ENCODE peak calls at places on chromosome 11, in four cellular contexts. M, I, N and R are unnamed samples.

GRCh38 chr11:11346249-11346648 is 6.8 kb downstream of the CSNK2A3 start:
- DNase-seq in M (no peak), I (no peak), N (no peak), R (no peak)

GRCh38 chr11:65627202-65627601 is 10.7 kb upstream of the SIPA1 start:
- DNase-seq in M (no peak), I (no peak), N (no peak), R (no peak)

GRCh38 chr11:16604784-16605439 is 133.5 kb upstream of the C11orf58 start:
- DNase-seq in M (peak; percentile 46), I (peak; percentile 65), N (peak; percentile 64), R (peak; percentile 56)

GRCh38 chr11:108624196-108624925 is 30.8 kb upstream of the EXPH5 start:
- DNase-seq in M (no peak), I (peak; percentile 37), N (no peak), R (no peak)

GRCh38 chr11:87368876-87369480 is 331.2 kb downstream of the TMEM135 start:
- DNase-seq in M (peak; percentile 13), I (no peak), N (no peak), R (no peak)

GRCh38 chr11:67406969-67407699 is 3.3 kb downstream of the TBC1D10C start:
- DNase-seq in M (no peak), I (no peak), N (no peak), R (no peak)

GRCh38 chr11:44451706-44452105 is 113.8 kb upstream of the CD82 start:
- DNase-seq in M (no peak), I (no peak), N (no peak), R (no peak)

GRCh38 chr11:117005758-117006157 is 92.5 kb downstream of the SIK3 start:
- DNase-seq in M (no peak), I (no peak), N (no peak), R (no peak)

GRCh38 chr11:122656631-122657101 is 1.1 kb downstream of the UBASH3B start:
- DNase-seq in M (peak; percentile 38), I (no peak), N (no peak), R (peak; percentile 36)

GRCh38 chr11:87057749-87058148 is 20.0 kb downstream of the TMEM135 start:
- DNase-seq in M (no peak), I (no peak), N (no peak), R (no peak)

GRCh38 chr11:134625631-134626030 is 213.6 kb upstream of the B3GAT1 start:
- DNase-seq in M (no peak), I (no peak), N (no peak), R (no peak)

GRCh38 chr11:8252946-8253345 is 10.7 kb downstream of the LMO1 start:
- DNase-seq in M (no peak), I (no peak), N (no peak), R (no peak)

GRCh38 chr11:112694244-112694643 is 267.0 kb upstream of the NCAM1 start:
- DNase-seq in M (no peak), I (no peak), N (no peak), R (no peak)

GRCh38 chr11:96704847-96705246 is 315.0 kb downstream of the JRKL start:
- DNase-seq in M (no peak), I (no peak), N (no peak), R (no peak)

GRCh38 chr11:111378773-111379499 is at the start of gene POU2AF1:
- DNase-seq in M (no peak), I (no peak), N (no peak), R (peak; percentile 18)

GRCh38 chr11:127247261-127247660 is 246.7 kb upstream of the KIRREL3 start:
- DNase-seq in M (no peak), I (no peak), N (no peak), R (no peak)

GRCh38 chr11:44814881-44815592 is 88.3 kb downstream of the TSPAN18 start:
- DNase-seq in M (no peak), I (no peak), N (no peak), R (no peak)

GRCh38 chr11:69377029-69377952 is 83.3 kb downstream of the MYEOV start:
- DNase-seq in M (no peak), I (peak; percentile 32), N (peak; percentile 56), R (peak; percentile 8)

GRCh38 chr11:17498058-17498457 is 21.4 kb upstream of the ABCC8 start:
- DNase-seq in M (no peak), I (peak; percentile 43), N (no peak), R (no peak)

GRCh38 chr11:68200639-68201038 is 12.5 kb downstream of the KMT5B start:
- DNase-seq in M (no peak), I (no peak), N (no peak), R (no peak)

GRCh38 chr11:12211331-12212065 is 101.1 kb downstream of the MICAL2 start:
- DNase-seq in M (no peak), I (no peak), N (no peak), R (no peak)

GRCh38 chr11:4087551-4087950 is 7.0 kb upstream of the RRM1 start:
- DNase-seq in M (no peak), I (no peak), N (no peak), R (no peak)

GRCh38 chr11:15551897-15552851 is 437.5 kb downstream of the INSC start:
- DNase-seq in M (no peak), I (no peak), N (no peak), R (no peak)

GRCh38 chr11:706957-707816 is 1.2 kb downstream of the EPS8L2 start:
- DNase-seq in M (no peak), I (peak; percentile 86), N (peak; percentile 61), R (no peak)

GRCh38 chr11:130448416-130449068 is at the start of gene ADAMTS15:
- DNase-seq in M (peak; percentile 85), I (peak; percentile 70), N (no peak), R (peak; percentile 91)

GRCh38 chr11:70491696-70492472 is 93.6 kb downstream of the CTTN start:
- DNase-seq in M (no peak), I (no peak), N (no peak), R (no peak)

GRCh38 chr11:97140885-97141494 is 751.2 kb downstream of the JRKL start:
- DNase-seq in M (no peak), I (no peak), N (peak; percentile 8), R (no peak)

GRCh38 chr11:71489311-71490043 is 36.5 kb downstream of the NADSYN1 start:
- DNase-seq in M (no peak), I (no peak), N (no peak), R (no peak)

GRCh38 chr11:88016392-88017020 is 158.7 kb downstream of the RAB38 start:
- DNase-seq in M (peak; percentile 66), I (peak; percentile 76), N (peak; percentile 27), R (peak; percentile 16)

GRCh38 chr11:15118431-15118830 is 3.7 kb downstream of the INSC start:
- DNase-seq in M (no peak), I (no peak), N (no peak), R (no peak)

GRCh38 chr11:106137061-106137460 is 59.6 kb downstream of the AASDHPPT start:
- DNase-seq in M (no peak), I (no peak), N (no peak), R (no peak)

GRCh38 chr11:37353192-37353591 is 755.2 kb upstream of the RAG2 start:
- DNase-seq in M (no peak), I (no peak), N (no peak), R (no peak)

GRCh38 chr11:95541715-95542114 is 247.9 kb downstream of the FAM76B start:
- DNase-seq in M (no peak), I (no peak), N (no peak), R (no peak)

GRCh38 chr11:74380746-74381439 is 17.3 kb downstream of the PGM2L1 start:
- DNase-seq in M (no peak), I (peak; percentile 36), N (no peak), R (no peak)

GRCh38 chr11:90874971-90875370 is 652.1 kb upstream of the CHORDC1 start:
- DNase-seq in M (no peak), I (no peak), N (no peak), R (no peak)

GRCh38 chr11:113006916-113007445 is 45.8 kb downstream of the NCAM1 start:
- DNase-seq in M (no peak), I (no peak), N (no peak), R (no peak)

GRCh38 chr11:128630367-128631230 is 43.2 kb upstream of the ETS1 start:
- DNase-seq in M (peak; percentile 91), I (peak; percentile 89), N (peak; percentile 80), R (peak; percentile 87)

GRCh38 chr11:1157645-1158591 is at the start of gene MUC5AC:
- DNase-seq in M (no peak), I (no peak), N (no peak), R (no peak)

GRCh38 chr11:100716848-100717247 is 29.8 kb downstream of the ARHGAP42 start:
- DNase-seq in M (no peak), I (no peak), N (no peak), R (no peak)

GRCh38 chr11:100715163-100715792 is 28.2 kb downstream of the ARHGAP42 start:
- DNase-seq in M (no peak), I (peak; percentile 48), N (no peak), R (no peak)

GRCh38 chr11:100719362-100719761 is 32.3 kb downstream of the ARHGAP42 start:
- DNase-seq in M (peak; percentile 23), I (peak; percentile 31), N (no peak), R (no peak)

GRCh38 chr11:100719809-100720221 is 32.7 kb downstream of the ARHGAP42 start:
- DNase-seq in M (peak; percentile 80), I (peak; percentile 70), N (no peak), R (no peak)
- H3K27ac ChIP-seq in M (peak overlapping the region; percentile 61), I (peak overlapping the region; percentile 81), N (no peak overlapping the region), R (peak overlapping the region; percentile 83)

GRCh38 chr11:81744336-81745116 is 989.1 kb downstream of the FAM181B start:
- DNase-seq in M (no peak), I (no peak), N (no peak), R (no peak)
- H3K4me3 ChIP-seq in M (no peak overlapping the region), I (no peak overlapping the region), N (no peak overlapping the region), R (no peak overlapping the region)

GRCh38 chr11:58691675-58692074 is 40.1 kb downstream of the GLYAT start:
- DNase-seq in M (no peak), I (no peak), N (no peak), R (no peak)

GRCh38 chr11:58685973-58686720 is 45.6 kb downstream of the GLYAT start:
- DNase-seq in M (no peak), I (peak; percentile 3), N (no peak), R (no peak)

GRCh38 chr11:58688779-58689503 is 42.8 kb downstream of the GLYAT start:
- DNase-seq in M (no peak), I (no peak), N (no peak), R (no peak)
- H3K27ac ChIP-seq in M (no peak overlapping the region), I (no peak overlapping the region), N (no peak overlapping the region), R (no peak overlapping the region)

GRCh38 chr11:19915808-19916207 is 203.2 kb downstream of the NAV2 start:
- DNase-seq in M (no peak), I (no peak), N (no peak), R (no peak)
- H3K4me3 ChIP-seq in M (no peak overlapping the region), I (no peak overlapping the region), N (no peak overlapping the region), R (no peak overlapping the region)

GRCh38 chr11:73143126-73143838 is 1.2 kb upstream of the FCHSD2 start:
- DNase-seq in M (no peak), I (peak; percentile 32), N (peak; percentile 52), R (no peak)
- H3K27ac ChIP-seq in M (peak overlapping the region; percentile 96), I (peak overlapping the region; percentile 95), N (peak overlapping the region; percentile 97), R (peak overlapping the region; percentile 98)